ENCODE peak calls at places on chromosomes 2 and 18, in six cellular contexts. D is astrocyte of the spinal cord, M is progenitor cell of endocrine pancreas, T is lung, L is frontal cortex, K is CD14-positive monocyte. X is an unnamed sample.
A peak's percentile ranks its signal among the peaks of the same experiment; 100 is the strongest.

GRCh38 chr18:44229693-44230108 is 451.0 kb upstream of the SETBP1 start:
- DNase-seq in D (peak; percentile 72), M (no peak), T (peak; percentile 52), L (no peak), K (no peak), X (peak; percentile 80)

GRCh38 chr18:33826151-33826550 is 248.1 kb downstream of the ASXL3 start:
- DNase-seq in D (no peak), M (no peak), T (no peak), L (no peak), K (no peak), X (no peak)

GRCh38 chr2:146324954-146325353 is 1519.9 kb upstream of the ACVR2A start:
- DNase-seq in D (no peak), M (no peak), T (no peak), L (no peak), K (no peak), X (no peak)

GRCh38 chr2:3168230-3168891 is 209.3 kb downstream of the EIPR1 start:
- DNase-seq in D (peak; percentile 52), M (no peak), T (no peak), L (no peak), K (no peak), X (no peak)

GRCh38 chr18:49907346-49907929 is 94.1 kb upstream of the ACAA2 start:
- DNase-seq in D (peak; percentile 32), M (no peak), T (no peak), L (no peak), K (peak; percentile 22), X (no peak)

GRCh38 chr2:239264838-239265651 is 135.8 kb downstream of the HDAC4 start:
- DNase-seq in D (peak; percentile 73), M (no peak), T (peak; percentile 55), L (no peak), K (peak; percentile 82), X (peak; percentile 55)

GRCh38 chr18:75923169-75923568 is 495.7 kb upstream of the SMIM21 start:
- DNase-seq in D (peak; percentile 93), M (no peak), T (peak; percentile 79), L (no peak), K (no peak), X (peak; percentile 41)

GRCh38 chr2:211085056-211085680 is 528.8 kb downstream of the CPS1 start:
- DNase-seq in D (peak; percentile 35), M (no peak), T (no peak), L (no peak), K (no peak), X (no peak)

GRCh38 chr18:79465392-79465991 is 69.8 kb downstream of the NFATC1 start:
- DNase-seq in D (no peak), M (no peak), T (no peak), L (peak; percentile 54), K (no peak), X (no peak)

GRCh38 chr2:17951563-17951962 is 73.1 kb downstream of the KCNS3 start:
- DNase-seq in D (no peak), M (no peak), T (no peak), L (no peak), K (no peak), X (no peak)

GRCh38 chr18:45254683-45255082 is 360.6 kb upstream of the SLC14A2 start:
- DNase-seq in D (no peak), M (no peak), T (peak; percentile 45), L (no peak), K (no peak), X (peak; percentile 19)

GRCh38 chr2:45712538-45712937 is 61.1 kb downstream of the PRKCE start:
- DNase-seq in D (no peak), M (no peak), T (no peak), L (no peak), K (no peak), X (no peak)

GRCh38 chr2:241894056-241894641 is 24.6 kb downstream of the RTP5 start:
- DNase-seq in D (no peak), M (no peak), T (no peak), L (no peak), K (peak; percentile 37), X (peak; percentile 21)

GRCh38 chr2:119756837-119757236 is 2.9 kb upstream of the PTPN4 start:
- DNase-seq in D (peak; percentile 92), M (no peak), T (no peak), L (no peak), K (no peak), X (peak; percentile 23)

GRCh38 chr18:41524674-41525470 is 430.2 kb upstream of the PIK3C3 start:
- DNase-seq in D (no peak), M (no peak), T (no peak), L (no peak), K (no peak), X (no peak)

GRCh38 chr2:64850641-64851040 is 138.6 kb upstream of the SLC1A4 start:
- DNase-seq in D (no peak), M (no peak), T (no peak), L (no peak), K (no peak), X (no peak)

GRCh38 chr2:232981356-232981755 is 31.7 kb downstream of the NGEF start:
- DNase-seq in D (no peak), M (no peak), T (no peak), L (no peak), K (no peak), X (no peak)

GRCh38 chr2:181991171-181991885 is 5.7 kb downstream of the PPP1R1C start:
- DNase-seq in D (no peak), M (no peak), T (no peak), L (no peak), K (no peak), X (no peak)

GRCh38 chr2:99636432-99637034 is 146.7 kb upstream of the REV1 start:
- DNase-seq in D (peak; percentile 18), M (no peak), T (peak; percentile 45), L (no peak), K (no peak), X (peak; percentile 93)

GRCh38 chr2:241859436-241860183 is 916 bp upstream of the PDCD1 start:
- DNase-seq in D (no peak), M (no peak), T (no peak), L (no peak), K (peak; percentile 43), X (peak; percentile 75)

GRCh38 chr18:49031511-49032188 is 80.9 kb upstream of the SMAD7 start:
- DNase-seq in D (no peak), M (no peak), T (no peak), L (no peak), K (peak; percentile 98), X (no peak)

GRCh38 chr18:71673954-71674353 is 870.2 kb downstream of the CBLN2 start:
- DNase-seq in D (no peak), M (no peak), T (no peak), L (no peak), K (no peak), X (no peak)

GRCh38 chr2:121910139-121910538 is 154.7 kb downstream of the TSN start:
- DNase-seq in D (no peak), M (no peak), T (no peak), L (no peak), K (no peak), X (no peak)

GRCh38 chr2:212814941-212815340 is 276.3 kb upstream of the ERBB4 start:
- DNase-seq in D (no peak), M (no peak), T (no peak), L (no peak), K (no peak), X (no peak)

GRCh38 chr2:28496781-28497180 is 921 bp downstream of the PLB1 start:
- DNase-seq in D (no peak), M (no peak), T (no peak), L (no peak), K (no peak), X (no peak)

GRCh38 chr2:118523761-118524160 is 323.7 kb downstream of the EN1 start:
- DNase-seq in D (no peak), M (no peak), T (no peak), L (no peak), K (no peak), X (no peak)

GRCh38 chr18:35387367-35387685 is 10.2 kb upstream of the ZNF396 start:
- DNase-seq in D (peak; percentile 23), M (no peak), T (no peak), L (no peak), K (no peak), X (no peak)

GRCh38 chr2:174343638-174344455 is 9.1 kb downstream of the SP9 start:
- DNase-seq in D (no peak), M (no peak), T (no peak), L (no peak), K (no peak), X (no peak)

GRCh38 chr18:45542043-45542442 is 73.2 kb upstream of the SLC14A2 start:
- DNase-seq in D (no peak), M (no peak), T (no peak), L (no peak), K (no peak), X (no peak)

GRCh38 chr2:184530239-184530638 is 68.1 kb upstream of the ZNF804A start:
- DNase-seq in D (no peak), M (no peak), T (no peak), L (no peak), K (no peak), X (no peak)

GRCh38 chr18:73331212-73331772 is 463.5 kb upstream of the NETO1 start:
- DNase-seq in D (no peak), M (no peak), T (no peak), L (no peak), K (no peak), X (no peak)

GRCh38 chr2:196479350-196479749 is 160.2 kb upstream of the CCDC150 start:
- DNase-seq in D (peak; percentile 57), M (no peak), T (no peak), L (no peak), K (no peak), X (no peak)

GRCh38 chr2:111912547-111912946 is 14.1 kb downstream of the MERTK start:
- DNase-seq in D (no peak), M (no peak), T (no peak), L (no peak), K (no peak), X (no peak)

GRCh38 chr18:23282437-23282781 is 147.1 kb downstream of the CABLES1 start:
- DNase-seq in D (no peak), M (no peak), T (no peak), L (no peak), K (no peak), X (no peak)

GRCh38 chr18:12449040-12449814 is 41.5 kb downstream of the PRELID3A start:
- DNase-seq in D (no peak), M (no peak), T (no peak), L (no peak), K (no peak), X (no peak)

GRCh38 chr2:128374711-128375413 is 56.2 kb upstream of the HS6ST1 start:
- DNase-seq in D (no peak), M (no peak), T (no peak), L (no peak), K (no peak), X (no peak)

X was measured in uterus.